ENCODE peak calls at places on chromosomes 13 and 19, in eight cellular contexts. D is coronary artery, N is IMR-90, Y is PC-9, X is glutamatergic neuron, E is endothelial cell, I is hepatocyte, U is fibroblast of villous mesenchyme. G is an unnamed sample.
A peak's percentile ranks its signal among the peaks of the same experiment; 100 is the strongest.

GRCh38 chr19:41531438-41532311 is 44.3 kb upstream of the CEACAM21 start:
- DNase-seq in D (peak; percentile 82), X (no peak), E (peak; percentile 16), I (no peak), U (peak; percentile 10), Y (no peak), N (peak; percentile 31), G (peak; percentile 26)

GRCh38 chr13:31138515-31138914 is 23.2 kb downstream of the HSPH1 start:
- DNase-seq in Y (no peak), N (no peak), X (no peak), U (no peak), I (no peak), D (no peak), E (no peak), G (no peak)

GRCh38 chr13:93861818-93862217 is 617.7 kb downstream of the DCT start:
- DNase-seq in Y (no peak), N (peak; percentile 92), X (no peak), E (no peak), D (no peak), I (peak; percentile 48), U (peak; percentile 90), G (peak; percentile 13)

GRCh38 chr19:33900817-33901216 is 104.1 kb downstream of the KCTD15 start:
- DNase-seq in I (no peak), U (no peak), N (no peak), Y (no peak), X (no peak), E (no peak), D (no peak), G (no peak)

GRCh38 chr13:111423168-111423785 is 102.8 kb downstream of the TEX29 start:
- DNase-seq in D (peak; percentile 16), U (no peak), E (no peak), Y (peak; percentile 37), X (no peak), I (no peak), N (no peak), G (no peak)

GRCh38 chr19:33197591-33198000 is 3.5 kb downstream of the LRP3 start:
- DNase-seq in X (no peak), Y (no peak), I (no peak), N (no peak), U (no peak), D (no peak), E (no peak), G (no peak)

GRCh38 chr19:55442372-55443044 is 592 bp downstream of the SHISA7 start:
- DNase-seq in Y (no peak), I (no peak), X (no peak), D (no peak), E (no peak), U (no peak), N (no peak), G (no peak)

GRCh38 chr13:48494874-48495273 is 38.0 kb downstream of the RCBTB2 start:
- DNase-seq in D (no peak), X (no peak), N (no peak), Y (no peak), E (no peak), U (peak; percentile 12), I (no peak), G (no peak)

GRCh38 chr19:51514866-51515481 is 13.4 kb upstream of the SIGLEC12 start:
- DNase-seq in X (no peak), E (peak; percentile 32), Y (no peak), U (peak; percentile 53), I (peak; percentile 65), N (peak; percentile 48), D (no peak), G (peak; percentile 62)

GRCh38 chr13:106143930-106144709 is 391.3 kb downstream of the EFNB2 start:
- DNase-seq in E (no peak), D (no peak), I (peak; percentile 43), X (no peak), N (no peak), Y (peak; percentile 99), U (no peak), G (peak; percentile 90)

GRCh38 chr13:80363890-80364503 is 23.1 kb upstream of the SPRY2 start:
- DNase-seq in E (no peak), Y (no peak), U (peak; percentile 46), D (no peak), N (peak; percentile 49), I (peak; percentile 47), X (no peak), G (peak; percentile 30)

GRCh38 chr19:4844348-4845179 is 13.1 kb upstream of the TICAM1 start:
- DNase-seq in E (no peak), I (no peak), Y (no peak), D (no peak), N (peak; percentile 25), X (no peak), U (peak; percentile 71), G (no peak)

GRCh38 chr13:106326751-106327150 is 208.7 kb downstream of the EFNB2 start:
- DNase-seq in U (no peak), X (no peak), I (no peak), N (no peak), D (no peak), Y (no peak), E (no peak), G (no peak)

GRCh38 chr19:45424191-45425058 is 708 bp upstream of the ERCC1 start:
- DNase-seq in U (peak; percentile 96), I (peak; percentile 87), Y (peak; percentile 99), D (peak; percentile 92), N (peak; percentile 98), E (peak; percentile 53), X (no peak), G (peak; percentile 96)
- TF ChIP-seq CTCF in U (no peak), I (no peak), Y (no peak), D (no peak), N (no peak), E (no peak), X (no peak), G (no peak)

GRCh38 chr19:1249990-1250298 is 1.6 kb downstream of the MIDN start:
- DNase-seq in U (no peak), E (no peak), N (no peak), Y (no peak), D (no peak), X (no peak), I (no peak), G (no peak)

GRCh38 chr19:1249298-1249989 is 1.1 kb downstream of the MIDN start:
- DNase-seq in Y (peak; percentile 70), X (peak; percentile 97), I (peak; percentile 99), N (peak; percentile 96), E (peak; percentile 96), D (peak; percentile 94), U (peak; percentile 96), G (peak; percentile 96)

GRCh38 chr19:1248454-1249297 is at the start of gene MIDN:
- DNase-seq in D (no peak), U (peak; percentile 91), E (peak; percentile 86), I (peak; percentile 94), Y (peak; percentile 59), X (peak; percentile 88), N (peak; percentile 86), G (peak; percentile 88)

GRCh38 chr19:1245884-1246816 is 2.2 kb upstream of the MIDN start:
- DNase-seq in U (no peak), I (peak; percentile 79), D (no peak), Y (no peak), N (no peak), E (no peak), X (no peak), G (no peak)

GRCh38 chr19:1247747-1248453 is 483 bp upstream of the MIDN start:
- DNase-seq in D (no peak), U (peak; percentile 83), X (peak; percentile 65), I (peak; percentile 88), E (peak; percentile 66), Y (peak; percentile 77), N (peak; percentile 70), G (peak; percentile 63)
- TF ChIP-seq CTCF in D (no peak), U (peak; percentile 28), X (no peak), I (peak; percentile 44), E (no peak), Y (no peak), N (peak; percentile 43), G (no peak)

GRCh38 chr13:35963982-35964665 is 167.1 kb downstream of the DCLK1 start:
- DNase-seq in U (no peak), I (no peak), E (no peak), N (no peak), Y (no peak), X (no peak), D (no peak), G (no peak)

GRCh38 chr13:35961002-35961401 is 170.2 kb downstream of the DCLK1 start:
- DNase-seq in Y (no peak), X (no peak), E (no peak), U (no peak), D (no peak), I (no peak), N (no peak), G (peak; percentile 15)

GRCh38 chr13:35964764-35965163 is 166.4 kb downstream of the DCLK1 start:
- DNase-seq in D (no peak), E (no peak), N (peak; percentile 68), I (peak; percentile 41), Y (no peak), X (no peak), U (peak; percentile 85), G (peak; percentile 19)

GRCh38 chr13:35957996-35958395 is 173.2 kb downstream of the DCLK1 start:
- DNase-seq in N (no peak), X (no peak), U (no peak), I (no peak), E (no peak), D (no peak), Y (no peak), G (no peak)

DNA sequence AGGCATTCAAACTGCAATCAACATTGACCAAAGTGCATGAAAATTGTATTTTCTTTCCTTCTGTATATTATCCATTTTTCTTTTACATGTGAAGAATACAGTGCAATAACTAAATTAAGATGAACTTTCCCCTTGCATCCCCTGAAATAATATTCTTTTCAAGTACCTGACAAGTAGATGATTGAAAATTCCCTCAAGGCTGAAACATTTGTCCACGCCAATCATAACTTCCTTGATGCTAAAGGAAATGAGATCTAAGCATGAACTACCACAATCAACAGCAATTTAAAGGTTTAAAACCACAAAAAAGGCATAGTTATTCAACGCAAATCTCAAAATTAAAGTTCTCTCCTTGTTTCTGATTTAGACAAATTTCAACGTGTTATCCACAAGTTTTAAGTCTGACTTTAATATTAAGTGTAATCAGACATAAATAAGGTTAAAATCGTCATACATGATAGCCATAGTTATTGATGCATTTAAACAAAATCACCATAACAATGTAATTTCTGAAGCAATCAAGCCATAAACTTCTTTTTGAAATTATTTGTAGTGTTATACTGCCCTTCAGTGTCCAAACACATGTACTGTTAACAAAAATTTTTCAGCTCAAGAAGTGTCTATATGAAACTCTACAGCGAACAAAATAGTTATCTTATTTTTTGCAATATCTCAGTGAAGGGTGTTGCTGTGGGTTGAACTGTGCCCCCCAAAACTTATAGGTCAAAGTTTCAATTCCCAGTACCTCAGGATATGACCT is 169.5 kb downstream of the DCLK1 start:
- DNase-seq in X (no peak), E (no peak), I (no peak), Y (no peak), N (peak; percentile 13), D (no peak), U (peak; percentile 10), G (no peak)
- TF ChIP-seq CTCF in X (no peak), E (no peak), I (peak; percentile 51), Y (peak; percentile 71), N (no peak), D (no peak), U (peak; percentile 11), G (peak; percentile 20)

DNA sequence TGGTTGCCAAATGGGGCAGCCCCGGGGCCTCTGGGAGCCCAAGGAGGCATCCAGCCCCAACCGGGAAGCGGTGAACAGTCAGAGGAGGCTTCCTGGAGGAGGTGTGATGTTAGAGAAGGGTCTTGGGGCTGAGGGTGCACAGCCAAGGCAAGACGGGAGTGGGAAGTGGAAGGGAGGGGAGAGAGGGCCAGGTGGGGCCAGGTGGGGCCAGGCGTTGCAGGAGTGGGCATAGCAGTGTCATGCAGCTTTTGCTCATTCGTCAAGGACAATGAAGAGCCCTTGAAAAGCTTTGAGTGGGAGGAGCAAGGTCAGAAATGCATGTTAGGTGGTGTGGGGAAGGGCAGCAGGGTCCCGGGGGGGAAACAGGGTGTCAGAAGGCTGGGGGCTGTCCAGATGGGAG is 1.8 kb downstream of the FBN3 start:
- DNase-seq in X (no peak), E (no peak), U (no peak), I (no peak), Y (no peak), D (no peak), N (no peak), G (no peak)
- TF ChIP-seq CTCF in X (no peak), E (no peak), U (no peak), I (no peak), Y (no peak), D (no peak), N (no peak), G (no peak)

G was measured in epithelial cell of esophagus.